ENCODE peak calls at places on chromosomes 4 and X, in nine cellular contexts. Z, P, U, O, H, Y, J, A and W are unnamed samples.

GRCh38 chr4:40763228-40763716 is 13.5 kb downstream of the NSUN7 start:
- DNase-seq in Z (no peak), P (peak), U (no peak), O (no peak), H (peak), Y (peak), J (no peak), A (no peak), W (no peak)

GRCh38 chrX:103747199-103747598 is 29.4 kb upstream of the PLP1 start:
- DNase-seq in Z (no peak), P (no peak), U (no peak), O (no peak), H (no peak), Y (no peak), J (no peak), A (no peak), W (no peak)

GRCh38 chrX:127038065-127038464 is 218.5 kb downstream of the PRR32 start:
- DNase-seq in Z (no peak), P (no peak), U (peak), O (no peak), H (peak), Y (no peak), J (no peak), A (no peak), W (no peak)

GRCh38 chr4:111268769-111269414 is 646.0 kb upstream of the PITX2 start:
- DNase-seq in Z (no peak), P (peak), U (peak), O (no peak), H (no peak), Y (peak), J (no peak), A (peak), W (no peak)

GRCh38 chrX:7074135-7074907 is 73.2 kb upstream of the STS start:
- DNase-seq in Z (no peak), P (no peak), U (no peak), O (no peak), H (no peak), Y (no peak), J (no peak), A (peak), W (no peak)

GRCh38 chr4:1748465-1748995 is 27.2 kb downstream of the TACC3 start:
- DNase-seq in Z (peak), P (peak), U (peak), O (peak), H (peak), Y (peak), J (peak), A (peak), W (peak)

GRCh38 chrX:129653985-129654651 is 638 bp downstream of the APLN start:
- DNase-seq in Z (peak), P (no peak), U (no peak), O (no peak), H (no peak), Y (peak), J (no peak), A (peak), W (peak)

GRCh38 chr4:147735413-147736301 is 3.8 kb downstream of the ARHGAP10 start:
- DNase-seq in Z (no peak), P (no peak), U (no peak), O (no peak), H (no peak), Y (peak), J (no peak), A (no peak), W (no peak)

GRCh38 chrX:56232221-56233082 is at the start of gene KLF8:
- DNase-seq in Z (peak), P (peak), U (no peak), O (peak), H (peak), Y (no peak), J (peak), A (peak), W (no peak)

GRCh38 chr4:6355052-6355451 is 85.4 kb downstream of the WFS1 start:
- DNase-seq in Z (no peak), P (no peak), U (no peak), O (no peak), H (peak), Y (no peak), J (no peak), A (no peak), W (no peak)

GRCh38 chr4:1793940-1794808 is 1.1 kb downstream of the FGFR3 start:
- DNase-seq in Z (no peak), P (no peak), U (no peak), O (no peak), H (peak), Y (no peak), J (no peak), A (no peak), W (no peak)

GRCh38 chr4:80875642-80876041 is 154.9 kb upstream of the BMP3 start:
- DNase-seq in Z (no peak), P (peak), U (no peak), O (no peak), H (no peak), Y (no peak), J (no peak), A (no peak), W (no peak)

GRCh38 chrX:135531813-135532212 is 11.4 kb downstream of the INTS6L start:
- DNase-seq in Z (no peak), P (no peak), U (no peak), O (no peak), H (no peak), Y (no peak), J (no peak), A (no peak), W (no peak)

GRCh38 chr4:35189988-35190613 is 1054.2 kb downstream of the ARAP2 start:
- DNase-seq in Z (no peak), P (no peak), U (no peak), O (no peak), H (no peak), Y (no peak), J (no peak), A (no peak), W (peak)

GRCh38 chr4:105022811-105023667 is 123.6 kb upstream of the TET2 start:
- DNase-seq in Z (no peak), P (peak), U (no peak), O (no peak), H (peak), Y (peak), J (no peak), A (no peak), W (no peak)

GRCh38 chr4:20348411-20348810 is 96.7 kb downstream of the SLIT2 start:
- DNase-seq in Z (no peak), P (no peak), U (no peak), O (no peak), H (no peak), Y (no peak), J (no peak), A (no peak), W (no peak)

GRCh38 chr4:168511780-168512467 is 15.1 kb downstream of the PALLD start:
- DNase-seq in Z (no peak), P (no peak), U (no peak), O (no peak), H (no peak), Y (no peak), J (peak), A (no peak), W (no peak)

GRCh38 chr4:109887071-109887470 is 25.6 kb upstream of the EGF start:
- DNase-seq in Z (no peak), P (no peak), U (no peak), O (no peak), H (no peak), Y (no peak), J (no peak), A (no peak), W (no peak)

GRCh38 chrX:19698125-19698524 is 182.8 kb upstream of the MAP3K15 start:
- DNase-seq in Z (peak), P (peak), U (no peak), O (no peak), H (no peak), Y (peak), J (no peak), A (no peak), W (no peak)

GRCh38 chrX:19725545-19726102 is 161.8 kb downstream of the SH3KBP1 start:
- DNase-seq in Z (no peak), P (no peak), U (no peak), O (no peak), H (no peak), Y (peak), J (no peak), A (no peak), W (no peak)

GRCh38 chr4:112938461-112939058 is 110.9 kb upstream of the ANK2 start:
- DNase-seq in Z (no peak), P (peak), U (peak), O (no peak), H (peak), Y (peak), J (no peak), A (peak), W (no peak)

GRCh38 chr4:61200991-61201526 is 933 bp downstream of the ADGRL3 start:
- DNase-seq in Z (peak), P (peak), U (peak), O (no peak), H (peak), Y (peak), J (no peak), A (peak), W (peak)